ENCODE peak calls at places on chromosomes 5 and 9, in ten cellular contexts. One of them, this sample, is unnamed.

GRCh38 chr5:57559110-57559635 is 76.6 kb upstream of the ACTBL2 start:
- DNase-seq in transverse colon: no peak
- DNase-seq in B cell: no peak
- DNase-seq in lower lobe of right lung: no peak
- DNase-seq in fibroblast of lung: peak; percentile 19
- DNase-seq in activated B cell treated with CpG ODN at 0.5 μM for 24 hours: no peak
- DNase-seq in sigmoid colon: no peak
- DNase-seq in Peyer's patch: no peak
- DNase-seq in cardiac fibroblast: no peak
- DNase-seq in GM13977: no peak
- DNase-seq in this sample: no peak

GRCh38 chr9:136023401-136024225 is 62.4 kb upstream of the UBAC1 start:
- DNase-seq in cardiac fibroblast: peak; percentile 85
- DNase-seq in B cell: no peak
- DNase-seq in lower lobe of right lung: peak; percentile 65
- DNase-seq in fibroblast of lung: peak; percentile 27
- DNase-seq in activated B cell treated with CpG ODN at 0.5 μM for 24 hours: no peak
- DNase-seq in transverse colon: no peak
- DNase-seq in Peyer's patch: peak; percentile 45
- DNase-seq in sigmoid colon: peak; percentile 89
- DNase-seq in GM13977: no peak
- DNase-seq in this sample: no peak

GRCh38 chr9:110583237-110583636 is 3.7 kb upstream of the SVEP1 start:
- DNase-seq in cardiac fibroblast: peak; percentile 65
- DNase-seq in sigmoid colon: no peak
- DNase-seq in activated B cell treated with CpG ODN at 0.5 μM for 24 hours: no peak
- DNase-seq in Peyer's patch: no peak
- DNase-seq in GM13977: no peak
- DNase-seq in lower lobe of right lung: no peak
- DNase-seq in B cell: no peak
- DNase-seq in transverse colon: no peak
- DNase-seq in fibroblast of lung: no peak
- DNase-seq in this sample: no peak

GRCh38 chr5:16935271-16936149 is 578 bp downstream of the MYO10 start:
- DNase-seq in transverse colon: peak; percentile 49
- DNase-seq in activated B cell treated with CpG ODN at 0.5 μM for 24 hours: peak; percentile 15
- DNase-seq in GM13977: peak; percentile 40
- DNase-seq in B cell: no peak
- DNase-seq in fibroblast of lung: peak; percentile 47
- DNase-seq in Peyer's patch: peak; percentile 76
- DNase-seq in sigmoid colon: peak; percentile 75
- DNase-seq in cardiac fibroblast: peak; percentile 37
- DNase-seq in lower lobe of right lung: peak; percentile 64
- DNase-seq in this sample: peak; percentile 44

GRCh38 chr5:120463991-120464626 is at the start of gene PRR16:
- DNase-seq in B cell: no peak
- DNase-seq in GM13977: peak; percentile 64
- DNase-seq in fibroblast of lung: peak; percentile 75
- DNase-seq in lower lobe of right lung: no peak
- DNase-seq in cardiac fibroblast: peak; percentile 78
- DNase-seq in Peyer's patch: peak; percentile 48
- DNase-seq in activated B cell treated with CpG ODN at 0.5 μM for 24 hours: peak; percentile 47
- DNase-seq in transverse colon: peak; percentile 13
- DNase-seq in sigmoid colon: peak; percentile 64
- DNase-seq in this sample: peak; percentile 80

GRCh38 chr9:88307136-88307535 is 81.1 kb upstream of the SPIN1 start:
- DNase-seq in activated B cell treated with CpG ODN at 0.5 μM for 24 hours: no peak
- DNase-seq in GM13977: no peak
- DNase-seq in Peyer's patch: no peak
- DNase-seq in lower lobe of right lung: no peak
- DNase-seq in B cell: no peak
- DNase-seq in sigmoid colon: peak; percentile 33
- DNase-seq in fibroblast of lung: no peak
- DNase-seq in cardiac fibroblast: no peak
- DNase-seq in transverse colon: no peak
- DNase-seq in this sample: no peak

GRCh38 chr5:1538741-1539392 is 15.1 kb upstream of the LPCAT1 start:
- DNase-seq in Peyer's patch: peak; percentile 15
- DNase-seq in lower lobe of right lung: no peak
- DNase-seq in fibroblast of lung: no peak
- DNase-seq in cardiac fibroblast: no peak
- DNase-seq in activated B cell treated with CpG ODN at 0.5 μM for 24 hours: peak; percentile 6
- DNase-seq in transverse colon: no peak
- DNase-seq in B cell: no peak
- DNase-seq in sigmoid colon: peak; percentile 46
- DNase-seq in GM13977: no peak
- DNase-seq in this sample: no peak

GRCh38 chr9:109297899-109298298 is 23.0 kb downstream of the EPB41L4B start:
- DNase-seq in fibroblast of lung: peak; percentile 97
- DNase-seq in cardiac fibroblast: peak; percentile 34
- DNase-seq in B cell: no peak
- DNase-seq in activated B cell treated with CpG ODN at 0.5 μM for 24 hours: no peak
- DNase-seq in sigmoid colon: no peak
- DNase-seq in GM13977: no peak
- DNase-seq in lower lobe of right lung: no peak
- DNase-seq in Peyer's patch: no peak
- DNase-seq in transverse colon: no peak
- DNase-seq in this sample: no peak

GRCh38 chr5:1315709-1316587 is 21.1 kb upstream of the TERT start:
- DNase-seq in B cell: no peak
- DNase-seq in GM13977: peak; percentile 88
- DNase-seq in sigmoid colon: peak; percentile 53
- DNase-seq in lower lobe of right lung: peak; percentile 81
- DNase-seq in cardiac fibroblast: peak; percentile 7
- DNase-seq in Peyer's patch: peak; percentile 75
- DNase-seq in fibroblast of lung: no peak
- DNase-seq in transverse colon: peak; percentile 88
- DNase-seq in activated B cell treated with CpG ODN at 0.5 μM for 24 hours: peak; percentile 22
- DNase-seq in this sample: peak; percentile 88

GRCh38 chr9:98146101-98146991 is 27.3 kb upstream of the TRIM14 start:
- DNase-seq in Peyer's patch: peak; percentile 90
- DNase-seq in GM13977: no peak
- DNase-seq in lower lobe of right lung: peak; percentile 96
- DNase-seq in activated B cell treated with CpG ODN at 0.5 μM for 24 hours: no peak
- DNase-seq in fibroblast of lung: no peak
- DNase-seq in sigmoid colon: no peak
- DNase-seq in cardiac fibroblast: peak; percentile 70
- DNase-seq in transverse colon: peak; percentile 91
- DNase-seq in B cell: no peak
- DNase-seq in this sample: peak; percentile 91

GRCh38 chr5:33994845-33995244 is 10.4 kb upstream of the SLC45A2 start:
- DNase-seq in Peyer's patch: no peak
- DNase-seq in B cell: no peak
- DNase-seq in sigmoid colon: no peak
- DNase-seq in lower lobe of right lung: no peak
- DNase-seq in transverse colon: no peak
- DNase-seq in fibroblast of lung: peak; percentile 60
- DNase-seq in cardiac fibroblast: peak; percentile 46
- DNase-seq in GM13977: no peak
- DNase-seq in activated B cell treated with CpG ODN at 0.5 μM for 24 hours: no peak
- DNase-seq in this sample: no peak

GRCh38 chr9:95645992-95646391 is 129.2 kb upstream of the PTCH1 start:
- DNase-seq in B cell: no peak
- DNase-seq in cardiac fibroblast: peak; percentile 13
- DNase-seq in Peyer's patch: no peak
- DNase-seq in sigmoid colon: no peak
- DNase-seq in fibroblast of lung: peak; percentile 62
- DNase-seq in activated B cell treated with CpG ODN at 0.5 μM for 24 hours: no peak
- DNase-seq in lower lobe of right lung: no peak
- DNase-seq in transverse colon: no peak
- DNase-seq in GM13977: no peak
- DNase-seq in this sample: no peak

GRCh38 chr9:22169243-22169642 is 160.1 kb upstream of the CDKN2B start:
- DNase-seq in sigmoid colon: no peak
- DNase-seq in cardiac fibroblast: peak; percentile 64
- DNase-seq in Peyer's patch: no peak
- DNase-seq in transverse colon: no peak
- DNase-seq in GM13977: no peak
- DNase-seq in activated B cell treated with CpG ODN at 0.5 μM for 24 hours: no peak
- DNase-seq in fibroblast of lung: peak; percentile 45
- DNase-seq in lower lobe of right lung: no peak
- DNase-seq in B cell: no peak
- DNase-seq in this sample: no peak

GRCh38 chr5:68049053-68049713 is 166.4 kb upstream of the PIK3R1 start:
- DNase-seq in Peyer's patch: no peak
- DNase-seq in cardiac fibroblast: no peak
- DNase-seq in sigmoid colon: no peak
- DNase-seq in B cell: no peak
- DNase-seq in fibroblast of lung: peak; percentile 25
- DNase-seq in GM13977: no peak
- DNase-seq in activated B cell treated with CpG ODN at 0.5 μM for 24 hours: no peak
- DNase-seq in transverse colon: no peak
- DNase-seq in lower lobe of right lung: no peak
- DNase-seq in this sample: no peak

GRCh38 chr9:19965336-19965735 is 176.5 kb upstream of the SLC24A2 start:
- DNase-seq in cardiac fibroblast: no peak
- DNase-seq in Peyer's patch: no peak
- DNase-seq in transverse colon: no peak
- DNase-seq in lower lobe of right lung: no peak
- DNase-seq in fibroblast of lung: peak; percentile 58
- DNase-seq in activated B cell treated with CpG ODN at 0.5 μM for 24 hours: no peak
- DNase-seq in sigmoid colon: no peak
- DNase-seq in GM13977: no peak
- DNase-seq in B cell: no peak
- DNase-seq in this sample: no peak

GRCh38 chr9:121770415-121771273 is 119.2 kb downstream of the DAB2IP start:
- DNase-seq in fibroblast of lung: peak; percentile 81
- DNase-seq in GM13977: no peak
- DNase-seq in sigmoid colon: peak; percentile 57
- DNase-seq in B cell: no peak
- DNase-seq in lower lobe of right lung: peak; percentile 34
- DNase-seq in activated B cell treated with CpG ODN at 0.5 μM for 24 hours: no peak
- DNase-seq in Peyer's patch: no peak
- DNase-seq in transverse colon: no peak
- DNase-seq in cardiac fibroblast: peak; percentile 56
- DNase-seq in this sample: no peak

GRCh38 chr5:112689510-112689909 is 48.2 kb upstream of the APC start:
- DNase-seq in fibroblast of lung: peak; percentile 73
- DNase-seq in lower lobe of right lung: no peak
- DNase-seq in cardiac fibroblast: peak; percentile 14
- DNase-seq in Peyer's patch: no peak
- DNase-seq in transverse colon: no peak
- DNase-seq in B cell: no peak
- DNase-seq in GM13977: no peak
- DNase-seq in activated B cell treated with CpG ODN at 0.5 μM for 24 hours: no peak
- DNase-seq in sigmoid colon: no peak
- DNase-seq in this sample: no peak

GRCh38 chr5:8473827-8474568 is 605.0 kb downstream of the MTRR start:
- DNase-seq in B cell: no peak
- DNase-seq in transverse colon: no peak
- DNase-seq in cardiac fibroblast: no peak
- DNase-seq in Peyer's patch: no peak
- DNase-seq in fibroblast of lung: no peak
- DNase-seq in activated B cell treated with CpG ODN at 0.5 μM for 24 hours: no peak
- DNase-seq in sigmoid colon: no peak
- DNase-seq in GM13977: no peak
- DNase-seq in lower lobe of right lung: no peak
- DNase-seq in this sample: no peak
- TF ChIP-seq CTCF in B cell: no peak
- TF ChIP-seq CTCF in transverse colon: no peak
- TF ChIP-seq CTCF in cardiac fibroblast: peak; percentile 27
- TF ChIP-seq CTCF in Peyer's patch: no peak
- TF ChIP-seq CTCF in fibroblast of lung: peak; percentile 18
- TF ChIP-seq CTCF in activated B cell treated with CpG ODN at 0.5 μM for 24 hours: no peak
- TF ChIP-seq CTCF in sigmoid colon: no peak
- TF ChIP-seq CTCF in GM13977: no peak
- TF ChIP-seq CTCF in lower lobe of right lung: no peak
- TF ChIP-seq CTCF in this sample: no peak

DNA sequence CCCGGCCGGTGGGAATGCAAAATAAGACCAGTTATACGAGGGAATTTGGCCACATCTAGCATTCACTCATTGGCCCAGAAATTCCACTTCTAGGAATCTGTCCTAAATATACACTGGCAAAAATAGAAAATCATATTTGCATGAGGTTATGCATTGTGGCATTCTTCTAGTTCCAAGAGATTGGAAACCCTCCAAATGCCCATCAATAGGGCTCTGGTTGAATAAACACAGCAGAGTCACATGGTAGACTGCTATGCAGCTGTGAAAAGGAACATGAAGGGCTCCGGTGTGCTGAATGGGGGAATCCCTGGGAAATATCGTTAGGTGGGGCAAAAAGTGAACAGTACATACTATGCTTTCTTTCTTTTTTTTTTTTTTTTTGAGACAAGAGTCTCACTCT is 36.8 kb downstream of the PTGES start:
- DNase-seq in transverse colon: no peak
- DNase-seq in cardiac fibroblast: peak; percentile 46
- DNase-seq in GM13977: no peak
- DNase-seq in B cell: no peak
- DNase-seq in sigmoid colon: no peak
- DNase-seq in lower lobe of right lung: no peak
- DNase-seq in Peyer's patch: no peak
- DNase-seq in fibroblast of lung: peak; percentile 48
- DNase-seq in activated B cell treated with CpG ODN at 0.5 μM for 24 hours: no peak
- DNase-seq in this sample: no peak
- TF ChIP-seq CTCF in transverse colon: no peak
- TF ChIP-seq CTCF in cardiac fibroblast: no peak
- TF ChIP-seq CTCF in GM13977: no peak
- TF ChIP-seq CTCF in B cell: no peak
- TF ChIP-seq CTCF in sigmoid colon: no peak
- TF ChIP-seq CTCF in lower lobe of right lung: no peak
- TF ChIP-seq CTCF in Peyer's patch: no peak
- TF ChIP-seq CTCF in fibroblast of lung: no peak
- TF ChIP-seq CTCF in activated B cell treated with CpG ODN at 0.5 μM for 24 hours: no peak
- TF ChIP-seq CTCF in this sample: no peak

GRCh38 chr9:119453980-119454379 is 84.7 kb upstream of the BRINP1 start:
- DNase-seq in activated B cell treated with CpG ODN at 0.5 μM for 24 hours: no peak
- DNase-seq in B cell: no peak
- DNase-seq in fibroblast of lung: no peak
- DNase-seq in transverse colon: no peak
- DNase-seq in GM13977: no peak
- DNase-seq in lower lobe of right lung: no peak
- DNase-seq in cardiac fibroblast: no peak
- DNase-seq in sigmoid colon: no peak
- DNase-seq in Peyer's patch: no peak
- DNase-seq in this sample: no peak

GRCh38 chr9:119453490-119453911 is 84.3 kb upstream of the BRINP1 start:
- DNase-seq in sigmoid colon: no peak
- DNase-seq in transverse colon: no peak
- DNase-seq in B cell: no peak
- DNase-seq in cardiac fibroblast: no peak
- DNase-seq in GM13977: no peak
- DNase-seq in lower lobe of right lung: no peak
- DNase-seq in fibroblast of lung: no peak
- DNase-seq in Peyer's patch: no peak
- DNase-seq in activated B cell treated with CpG ODN at 0.5 μM for 24 hours: no peak
- DNase-seq in this sample: no peak

GRCh38 chr9:119451426-119451825 is 82.2 kb upstream of the BRINP1 start:
- DNase-seq in GM13977: no peak
- DNase-seq in transverse colon: no peak
- DNase-seq in lower lobe of right lung: no peak
- DNase-seq in sigmoid colon: no peak
- DNase-seq in fibroblast of lung: no peak
- DNase-seq in activated B cell treated with CpG ODN at 0.5 μM for 24 hours: no peak
- DNase-seq in B cell: no peak
- DNase-seq in cardiac fibroblast: no peak
- DNase-seq in Peyer's patch: no peak
- DNase-seq in this sample: no peak
- TF ChIP-seq CTCF in GM13977: no peak
- TF ChIP-seq CTCF in transverse colon: no peak
- TF ChIP-seq CTCF in lower lobe of right lung: no peak
- TF ChIP-seq CTCF in sigmoid colon: no peak
- TF ChIP-seq CTCF in fibroblast of lung: no peak
- TF ChIP-seq CTCF in activated B cell treated with CpG ODN at 0.5 μM for 24 hours: no peak
- TF ChIP-seq CTCF in B cell: no peak
- TF ChIP-seq CTCF in cardiac fibroblast: no peak
- TF ChIP-seq CTCF in Peyer's patch: no peak
- TF ChIP-seq CTCF in this sample: no peak

GRCh38 chr5:6632931-6633468 is at the start of the genes NSUN2 and SRD5A1:
- DNase-seq in cardiac fibroblast: peak; percentile 96
- DNase-seq in lower lobe of right lung: peak; percentile 94
- DNase-seq in B cell: peak; percentile 92
- DNase-seq in activated B cell treated with CpG ODN at 0.5 μM for 24 hours: peak; percentile 97
- DNase-seq in sigmoid colon: peak; percentile 95
- DNase-seq in GM13977: peak; percentile 99
- DNase-seq in fibroblast of lung: peak; percentile 90
- DNase-seq in Peyer's patch: peak; percentile 96
- DNase-seq in transverse colon: peak; percentile 94
- DNase-seq in this sample: peak; percentile 90
- TF ChIP-seq CTCF in cardiac fibroblast: no peak
- TF ChIP-seq CTCF in lower lobe of right lung: no peak
- TF ChIP-seq CTCF in B cell: no peak
- TF ChIP-seq CTCF in activated B cell treated with CpG ODN at 0.5 μM for 24 hours: no peak
- TF ChIP-seq CTCF in sigmoid colon: no peak
- TF ChIP-seq CTCF in GM13977: no peak
- TF ChIP-seq CTCF in fibroblast of lung: no peak
- TF ChIP-seq CTCF in Peyer's patch: no peak
- TF ChIP-seq CTCF in transverse colon: no peak
- TF ChIP-seq CTCF in this sample: no peak

This sample was measured in Calu3.